ENCODE peak calls at places on chromosome 15, in four cellular contexts. X is thyroid gland, G is heart right ventricle, Q is adrenal gland. B is an unnamed sample.

GRCh38 chr15:98676586-98677270 is 28.4 kb downstream of the IGF1R start:
- DNase-seq in X (no peak), G (no peak), Q (no peak), B (no peak)

GRCh38 chr15:88911766-88912118 is 1.4 kb downstream of the MFGE8 start:
- DNase-seq in X (peak; percentile 31), G (peak; percentile 69), Q (no peak), B (no peak)

GRCh38 chr15:45276851-45277250 is 24.8 kb downstream of the SLC28A2 start:
- DNase-seq in X (no peak), G (no peak), Q (no peak), B (no peak)

GRCh38 chr15:98123834-98124233 is 163.3 kb downstream of the ARRDC4 start:
- DNase-seq in X (no peak), G (no peak), Q (no peak), B (no peak)

GRCh38 chr15:33022629-33023028 is 171.9 kb downstream of the FMN1 start:
- DNase-seq in X (peak; percentile 93), G (peak; percentile 81), Q (no peak), B (peak; percentile 56)

GRCh38 chr15:88383354-88383753 is 83.8 kb downstream of the MRPL46 start:
- DNase-seq in X (no peak), G (no peak), Q (no peak), B (no peak)

GRCh38 chr15:88894348-88894818 is 961 bp downstream of the HAPLN3 start:
- DNase-seq in X (peak; percentile 80), G (no peak), Q (no peak), B (peak; percentile 57)

GRCh38 chr15:81992523-81992922 is 53.3 kb downstream of the MEX3B start:
- DNase-seq in X (no peak), G (no peak), Q (no peak), B (no peak)

GRCh38 chr15:34796847-34797246 is 1.5 kb upstream of the ACTC1 start:
- DNase-seq in X (no peak), G (peak; percentile 49), Q (no peak), B (no peak)

GRCh38 chr15:89149501-89150101 is 61.3 kb downstream of the ABHD2 start:
- DNase-seq in X (peak; percentile 19), G (no peak), Q (no peak), B (no peak)

GRCh38 chr15:58038426-58039106 is 26.9 kb downstream of the ALDH1A2 start:
- DNase-seq in X (peak; percentile 37), G (no peak), Q (no peak), B (no peak)

GRCh38 chr15:40066531-40066930 is 27.6 kb upstream of the SRP14 start:
- DNase-seq in X (no peak), G (no peak), Q (no peak), B (no peak)

GRCh38 chr15:73691398-73691797 is 7.2 kb downstream of the CD276 start:
- DNase-seq in X (peak; percentile 31), G (peak; percentile 64), Q (peak; percentile 77), B (peak; percentile 89)

GRCh38 chr15:65530318-65531111 is at the start of gene HACD3:
- DNase-seq in X (peak; percentile 89), G (peak; percentile 81), Q (peak; percentile 89), B (peak; percentile 87)

GRCh38 chr15:28190391-28191174 is 91.5 kb upstream of the OCA2 start:
- DNase-seq in X (no peak), G (no peak), Q (no peak), B (no peak)

GRCh38 chr15:100123611-100124010 is 218.2 kb downstream of the ADAMTS17 start:
- DNase-seq in X (no peak), G (no peak), Q (peak; percentile 31), B (no peak)

GRCh38 chr15:92565351-92566125 is 90.0 kb downstream of the FAM174B start:
- DNase-seq in X (no peak), G (no peak), Q (no peak), B (no peak)

GRCh38 chr15:69089258-69089657 is 71.2 kb upstream of the GLCE start:
- DNase-seq in X (no peak), G (no peak), Q (no peak), B (no peak)

GRCh38 chr15:69088300-69088965 is 72.0 kb upstream of the GLCE start:
- DNase-seq in X (no peak), G (no peak), Q (no peak), B (no peak)

GRCh38 chr15:69093127-69093526 is 67.3 kb upstream of the GLCE start:
- DNase-seq in X (no peak), G (peak; percentile 34), Q (no peak), B (no peak)

GRCh38 chr15:69092159-69092558 is 68.3 kb upstream of the GLCE start:
- DNase-seq in X (no peak), G (no peak), Q (no peak), B (no peak)

GRCh38 chr15:69090197-69090948 is 70.1 kb upstream of the GLCE start:
- DNase-seq in X (no peak), G (no peak), Q (no peak), B (no peak)
- H3K4me1 ChIP-seq in X (no peaks in the 10 kb centered on the region), G (peaks cover 21% of the 10 kb centered on the region), Q (no peaks in the 10 kb centered on the region), B (peaks cover 7% of the 10 kb centered on the region)

GRCh38 chr15:68191555-68191954 is 13.6 kb downstream of the CALML4 start:
- DNase-seq in X (no peak), G (no peak), Q (no peak), B (no peak)

GRCh38 chr15:68192804-68193521 is 12.2 kb downstream of the CALML4 start:
- DNase-seq in X (no peak), G (peak; percentile 61), Q (no peak), B (no peak)

GRCh38 chr15:68190048-68190447 is 15.1 kb downstream of the CALML4 start:
- DNase-seq in X (no peak), G (no peak), Q (no peak), B (no peak)

GRCh38 chr15:68195336-68196112 is 9.6 kb downstream of the CALML4 start:
- DNase-seq in X (no peak), G (no peak), Q (no peak), B (no peak)

DNA sequence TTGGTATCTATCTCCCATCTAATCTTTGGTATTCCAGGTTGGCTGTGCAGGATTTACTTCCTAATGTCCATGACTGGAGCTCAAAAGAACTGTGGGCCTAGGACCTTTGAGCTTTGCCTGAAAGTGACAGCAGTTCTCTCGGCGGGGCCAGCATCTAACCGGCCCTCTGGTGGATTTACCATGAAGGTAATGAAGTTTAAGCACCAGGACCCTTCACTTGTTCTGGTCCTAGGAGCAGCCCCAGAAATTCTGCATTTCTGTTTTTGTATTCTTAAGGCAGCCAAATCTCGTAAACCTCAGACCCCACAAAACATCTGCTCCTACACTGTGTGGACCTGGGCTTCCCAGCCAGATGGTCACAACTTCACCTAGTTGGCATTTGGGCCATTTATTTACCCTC is 13.0 kb downstream of the CALML4 start:
- DNase-seq in X (no peak), G (no peak), Q (no peak), B (no peak)
- H3K4me1 ChIP-seq in X (peaks cover 20% of the 10 kb centered on the region), G (peaks cover 20% of the 10 kb centered on the region), Q (peaks cover 13% of the 10 kb centered on the region), B (peaks cover 22% of the 10 kb centered on the region)

DNA sequence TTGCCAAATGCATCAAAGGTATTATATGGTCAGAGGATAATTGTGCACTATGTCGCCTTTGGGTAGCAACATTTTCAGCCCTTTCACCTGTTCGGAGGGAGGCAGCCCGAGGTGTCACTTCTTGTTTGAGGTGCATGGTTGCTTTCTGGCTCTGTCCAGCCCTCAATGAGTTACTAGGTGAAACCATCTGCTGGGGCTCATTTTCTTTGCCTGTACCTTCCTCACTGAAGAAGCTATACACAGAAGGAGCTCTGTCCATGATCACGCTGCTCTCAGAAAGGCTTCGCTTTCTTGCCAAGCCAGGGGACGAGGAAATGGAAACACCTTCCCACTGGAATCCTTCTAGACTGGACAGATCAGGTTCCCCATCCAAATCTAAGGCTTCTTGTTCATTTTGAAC is 42.7 kb downstream of the ZNF106 start:
- DNase-seq in X (no peak), G (no peak), Q (no peak), B (no peak)
- H3K4me1 ChIP-seq in X (no peaks in the 10 kb centered on the region), G (peaks cover 18% of the 10 kb centered on the region), Q (no peaks in the 10 kb centered on the region), B (no peaks in the 10 kb centered on the region)

GRCh38 chr15:101146118-101146702 is 105.6 kb downstream of the CHSY1 start:
- DNase-seq in X (no peak), G (no peak), Q (no peak), B (no peak)

GRCh38 chr15:101143321-101143720 is 108.5 kb downstream of the CHSY1 start:
- DNase-seq in X (no peak), G (no peak), Q (no peak), B (no peak)

GRCh38 chr15:101147181-101147580 is 104.7 kb downstream of the CHSY1 start:
- DNase-seq in X (no peak), G (no peak), Q (no peak), B (peak; percentile 23)

GRCh38 chr15:101142711-101143110 is 109.1 kb downstream of the CHSY1 start:
- DNase-seq in X (no peak), G (no peak), Q (no peak), B (peak; percentile 32)

GRCh38 chr15:101145362-101145761 is 106.5 kb downstream of the CHSY1 start:
- DNase-seq in X (no peak), G (no peak), Q (no peak), B (no peak)
- H3K4me1 ChIP-seq in X (no peaks in the 10 kb centered on the region), G (peaks cover 23% of the 10 kb centered on the region), Q (peaks cover 12% of the 10 kb centered on the region), B (no peaks in the 10 kb centered on the region)

GRCh38 chr15:77607111-77607893 is 25.4 kb downstream of the LINGO1 start:
- DNase-seq in X (no peak), G (no peak), Q (no peak), B (peak; percentile 57)
- H3K4me1 ChIP-seq in X (no peaks in the 10 kb centered on the region), G (peaks cover 27% of the 10 kb centered on the region), Q (no peaks in the 10 kb centered on the region), B (no peaks in the 10 kb centered on the region)

DNA sequence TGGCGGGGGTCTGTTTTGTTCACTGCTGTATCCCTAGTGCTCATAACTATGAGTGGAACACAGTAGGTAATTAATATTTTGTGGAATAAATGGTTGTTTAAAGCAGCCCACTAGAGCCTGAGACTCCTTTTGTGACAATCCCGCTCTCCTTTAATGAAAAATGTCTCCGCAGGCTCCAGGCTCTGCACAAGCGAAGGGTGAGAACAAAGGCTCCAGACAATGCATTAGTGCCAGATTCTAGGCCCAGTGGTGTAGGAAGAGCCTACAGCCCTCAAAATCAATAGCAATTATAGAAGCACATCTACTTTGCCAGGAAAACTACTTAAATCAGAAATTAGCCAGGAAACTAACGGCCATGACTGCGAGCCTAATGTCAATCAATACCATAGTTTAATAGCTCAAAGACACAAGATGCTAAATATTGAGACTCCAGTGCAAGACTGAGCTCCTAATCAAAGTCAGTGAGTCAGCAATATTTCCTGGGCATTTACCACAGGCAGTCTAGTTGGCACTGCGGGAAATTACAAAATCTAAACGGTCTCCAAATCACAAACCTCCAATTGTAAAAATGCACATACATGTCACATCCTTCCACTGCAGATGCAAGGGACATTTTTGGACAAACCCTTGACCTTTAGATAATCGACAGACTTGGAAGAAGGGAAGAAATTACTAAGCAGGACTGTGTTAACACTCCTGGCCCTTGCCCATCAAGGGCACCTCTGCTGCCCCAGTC is 2.3 kb downstream of the ANXA2 start:
- DNase-seq in X (no peak), G (no peak), Q (no peak), B (no peak)
- H3K4me1 ChIP-seq in X (peaks cover 62% of the 10 kb centered on the region), G (peaks cover 65% of the 10 kb centered on the region), Q (peaks cover 71% of the 10 kb centered on the region), B (peaks cover 77% of the 10 kb centered on the region)

DNA sequence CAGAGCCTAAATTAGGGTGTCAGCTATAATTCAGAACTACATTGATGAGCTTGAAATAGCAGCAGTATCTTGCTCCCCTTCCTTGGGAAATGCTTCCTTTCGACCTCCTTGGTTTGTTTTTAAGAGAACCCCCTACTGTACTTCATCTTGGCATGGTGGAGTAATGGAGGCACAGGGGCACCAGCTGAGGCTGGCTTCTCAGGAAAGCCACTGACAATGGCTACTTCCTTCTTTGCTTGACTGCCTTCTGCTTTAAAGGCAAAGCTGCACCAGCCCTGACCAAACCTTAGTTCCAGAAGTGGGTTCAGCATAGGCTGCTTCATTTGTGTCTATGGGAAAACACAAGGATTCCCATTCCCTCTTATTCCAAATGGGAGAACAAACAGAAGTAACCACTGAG is 1.5 kb upstream of the FBXL22 start:
- DNase-seq in X (no peak), G (no peak), Q (no peak), B (no peak)
- H3K4me1 ChIP-seq in X (peaks cover 55% of the 10 kb centered on the region), G (peaks cover 62% of the 10 kb centered on the region), Q (peaks cover 14% of the 10 kb centered on the region), B (peaks cover 48% of the 10 kb centered on the region)